ENCODE peak calls at places on chromosomes 3 and 15, in seven cellular contexts. Z, I, A, E, C, H and Q are unnamed samples.

GRCh38 chr3:57943525-57944312 is 64.5 kb upstream of the FLNB start:
- DNase-seq in Z (no peak), I (no peak), A (no peak), E (no peak), C (no peak), H (no peak), Q (no peak)

GRCh38 chr15:99918072-99918471 is 184.8 kb upstream of the LYSMD4 start:
- DNase-seq in Z (no peak), I (no peak), A (no peak), E (no peak), C (no peak), H (no peak), Q (no peak)

GRCh38 chr3:23959147-23959900 is 14.2 kb downstream of the NR1D2 start:
- DNase-seq in Z (peak; percentile 25), I (peak; percentile 96), A (no peak), E (no peak), C (no peak), H (peak; percentile 94), Q (peak; percentile 57)

GRCh38 chr3:45910892-45911291 is 24.5 kb downstream of the CCR9 start:
- DNase-seq in Z (no peak), I (no peak), A (no peak), E (no peak), C (no peak), H (no peak), Q (no peak)

GRCh38 chr3:45551214-45552010 is 43.1 kb upstream of the LIMD1 start:
- DNase-seq in Z (no peak), I (peak; percentile 94), A (peak; percentile 69), E (peak; percentile 1), C (no peak), H (peak; percentile 100), Q (no peak)

GRCh38 chr3:119301001-119301400 is 6.8 kb downstream of the ARHGAP31 start:
- DNase-seq in Z (no peak), I (no peak), A (no peak), E (no peak), C (no peak), H (no peak), Q (no peak)

GRCh38 chr3:187568171-187568570 is 102.0 kb downstream of the SST start:
- DNase-seq in Z (no peak), I (no peak), A (no peak), E (no peak), C (no peak), H (no peak), Q (no peak)

GRCh38 chr3:183766745-183767606 is 58.4 kb downstream of the MAP6D1 start:
- DNase-seq in Z (peak; percentile 88), I (peak; percentile 86), A (peak; percentile 88), E (peak; percentile 76), C (peak; percentile 23), H (peak; percentile 74), Q (peak; percentile 49)

DNA sequence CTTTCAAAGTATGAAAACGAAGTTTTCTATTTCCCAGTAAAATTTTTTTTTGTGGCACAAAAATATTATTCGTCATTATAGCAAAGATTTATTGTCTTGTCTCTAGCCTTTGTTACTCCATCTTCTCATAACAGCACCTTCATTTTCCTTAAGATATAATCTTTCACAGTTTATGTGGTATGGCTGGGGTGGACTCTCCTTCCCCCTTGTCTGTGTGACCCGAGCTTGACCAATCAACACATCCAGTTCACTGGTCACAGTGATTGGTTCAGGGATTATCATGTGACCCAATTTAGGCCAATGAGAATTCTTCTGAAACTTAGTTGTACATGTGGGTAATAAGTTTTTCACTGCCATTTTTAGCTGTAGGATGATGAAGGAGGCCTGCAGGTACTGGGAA is 71.2 kb upstream of the DCBLD2 start:
- DNase-seq in Z (no peak), I (peak; percentile 37), A (peak; percentile 35), E (no peak), C (no peak), H (no peak), Q (no peak)
- H3K4me3 ChIP-seq in Z (no peak overlapping the region), I (peak overlapping the region; percentile 2), A (no peak overlapping the region), E (no peak overlapping the region), C (no peak overlapping the region), H (no peak overlapping the region), Q (no peak overlapping the region)

DNA sequence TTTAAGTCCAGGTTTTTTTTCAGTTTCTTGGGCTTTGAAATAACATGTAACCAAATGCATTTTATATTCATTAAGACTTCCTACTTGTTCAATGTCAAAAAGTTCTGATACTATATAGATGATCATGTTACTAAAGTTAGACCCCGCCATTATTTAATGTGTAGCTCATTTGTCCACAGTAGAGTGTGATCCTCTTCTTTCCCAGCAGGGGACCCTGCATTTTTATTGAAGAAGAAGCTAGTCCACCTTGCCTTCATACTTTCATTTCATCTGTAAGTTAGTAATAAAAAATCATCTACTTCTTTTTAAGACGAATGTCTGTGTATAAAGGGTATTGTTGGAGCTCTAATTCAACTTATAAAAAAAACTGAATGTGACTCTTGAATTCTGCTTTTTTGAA is 404.6 kb downstream of the SI start:
- DNase-seq in Z (peak; percentile 8), I (peak; percentile 16), A (no peak), E (peak; percentile 5), C (no peak), H (no peak), Q (no peak)
- TF ChIP-seq CTCF in Z (no peak), I (peak; percentile 36), A (peak; percentile 18), E (no peak), C (no peak), H (no peak), Q (no peak)

DNA sequence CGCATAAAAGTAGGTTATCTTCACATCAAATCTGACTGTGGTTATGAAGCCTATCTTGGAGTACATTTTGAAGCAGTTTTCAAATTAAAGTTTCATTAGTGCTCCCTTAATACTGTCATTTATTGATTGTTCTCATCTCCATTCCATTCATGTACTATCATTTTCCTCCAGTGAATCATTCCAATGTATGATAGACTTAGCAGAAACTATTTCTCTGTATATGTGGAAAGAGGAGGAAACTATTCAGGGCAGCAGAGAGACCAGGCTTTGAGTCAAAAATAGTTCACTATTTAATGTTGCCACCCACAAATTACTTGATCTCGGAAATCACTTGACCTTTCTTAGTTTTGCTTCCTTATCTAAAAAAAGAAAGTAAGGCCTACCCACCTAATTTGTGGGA is 610.5 kb upstream of the ZNF385D start:
- DNase-seq in Z (no peak), I (no peak), A (no peak), E (no peak), C (no peak), H (peak; percentile 40), Q (no peak)
- H3K4me3 ChIP-seq in Z (no peak overlapping the region), I (no peak overlapping the region), A (no peak overlapping the region), E (no peak overlapping the region), C (no peak overlapping the region), H (no peak overlapping the region), Q (no peak overlapping the region)

GRCh38 chr3:150300376-150300775 is 107.7 kb upstream of the TSC22D2 start:
- DNase-seq in Z (no peak), I (peak; percentile 51), A (no peak), E (no peak), C (no peak), H (peak; percentile 23), Q (no peak)

GRCh38 chr3:150300847-150301517 is 107.1 kb upstream of the TSC22D2 start:
- DNase-seq in Z (no peak), I (peak; percentile 77), A (no peak), E (no peak), C (no peak), H (peak; percentile 41), Q (no peak)

GRCh38 chr3:150307862-150308261 is 100.2 kb upstream of the TSC22D2 start:
- DNase-seq in Z (no peak), I (no peak), A (no peak), E (no peak), C (no peak), H (no peak), Q (no peak)

GRCh38 chr3:150302246-150302645 is 105.9 kb upstream of the TSC22D2 start:
- DNase-seq in Z (no peak), I (no peak), A (no peak), E (no peak), C (no peak), H (no peak), Q (no peak)

GRCh38 chr3:150303776-150304175 is 104.3 kb upstream of the TSC22D2 start:
- DNase-seq in Z (peak; percentile 66), I (peak; percentile 44), A (no peak), E (peak; percentile 21), C (no peak), H (peak; percentile 23), Q (no peak)
- TF ChIP-seq CTCF in Z (peak; percentile 70), I (peak; percentile 70), A (no peak), E (peak; percentile 51), C (no peak), H (peak; percentile 41), Q (peak; percentile 43)

GRCh38 chr3:170178631-170179030 is 2.9 kb downstream of the PHC3 start:
- DNase-seq in Z (no peak), I (no peak), A (no peak), E (no peak), C (no peak), H (no peak), Q (no peak)
- H3K4me3 ChIP-seq in Z (no peak overlapping the region), I (peak overlapping the region; percentile 75), A (no peak overlapping the region), E (no peak overlapping the region), C (no peak overlapping the region), H (no peak overlapping the region), Q (no peak overlapping the region)

DNA sequence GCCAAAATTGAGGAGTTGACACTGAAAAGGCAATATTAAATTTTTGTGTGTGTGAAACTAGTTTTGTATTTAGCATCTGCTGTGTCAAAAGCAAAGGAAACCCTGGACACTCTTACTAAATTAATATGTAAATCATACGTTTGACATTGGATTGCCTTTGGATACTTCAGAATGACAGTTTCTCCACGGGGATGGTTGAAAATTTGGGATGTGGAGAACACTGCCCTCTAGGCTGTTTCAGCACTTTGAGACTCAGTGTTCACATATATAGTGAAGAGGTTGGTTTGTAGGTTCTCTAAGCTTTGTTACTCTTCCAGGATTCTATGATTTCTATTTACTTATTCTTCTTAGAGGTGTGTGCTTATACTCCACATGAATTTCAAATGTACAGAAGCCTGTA is 3.0 kb downstream of the ROBO2 start:
- DNase-seq in Z (peak; percentile 24), I (peak; percentile 23), A (no peak), E (peak; percentile 44), C (no peak), H (no peak), Q (no peak)
- TF ChIP-seq CTCF in Z (peak; percentile 52), I (peak; percentile 53), A (no peak), E (peak; percentile 48), C (no peak), H (peak; percentile 8), Q (peak; percentile 27)

GRCh38 chr3:112297714-112298113 is 3.7 kb upstream of the SLC9C1 start:
- DNase-seq in Z (no peak), I (no peak), A (no peak), E (no peak), C (no peak), H (no peak), Q (no peak)

GRCh38 chr3:112298781-112299180 is 4.8 kb upstream of the SLC9C1 start:
- DNase-seq in Z (no peak), I (no peak), A (no peak), E (no peak), C (no peak), H (no peak), Q (no peak)

GRCh38 chr3:112289011-112289410 is 5.0 kb downstream of the SLC9C1 start:
- DNase-seq in Z (no peak), I (no peak), A (no peak), E (no peak), C (no peak), H (no peak), Q (no peak)

GRCh38 chr3:112293368-112294321 is at the start of gene SLC9C1:
- DNase-seq in Z (peak; percentile 89), I (peak; percentile 82), A (peak; percentile 74), E (peak; percentile 77), C (peak; percentile 31), H (peak; percentile 80), Q (peak; percentile 52)
- H3K4me3 ChIP-seq in Z (peak within 1 kb of the TSS; percentile 9), I (peak within 1 kb of the TSS; percentile 61), A (peak within 1 kb of the TSS; percentile 29), E (peak within 1 kb of the TSS; percentile 12), C (peak within 1 kb of the TSS; percentile 11), H (peak within 1 kb of the TSS; percentile 27), Q (peak within 1 kb of the TSS; percentile 32)